ENCODE peak calls at places on chromosome 9, in eight cellular contexts. One of them, this sample, is unnamed.

GRCh38 chr9:135718616-135719015 is 16.6 kb downstream of the KCNT1 start:
- DNase-seq in NB4: peak; percentile 77
- DNase-seq in heart right ventricle: no peak
- DNase-seq in endodermal cell: no peak
- DNase-seq in tibial nerve: no peak
- DNase-seq in IMR-90: peak; percentile 7
- DNase-seq in progenitor cell of endocrine pancreas: no peak
- DNase-seq in sigmoid colon: no peak
- DNase-seq in this sample: no peak

GRCh38 chr9:137278061-137278912 is 761 bp downstream of the TOR4A start:
- DNase-seq in NB4: peak; percentile 77
- DNase-seq in endodermal cell: peak; percentile 84
- DNase-seq in sigmoid colon: no peak
- DNase-seq in tibial nerve: no peak
- DNase-seq in heart right ventricle: peak; percentile 35
- DNase-seq in IMR-90: no peak
- DNase-seq in progenitor cell of endocrine pancreas: no peak
- DNase-seq in this sample: no peak

GRCh38 chr9:27157086-27157485 is 48.1 kb downstream of the TEK start:
- DNase-seq in tibial nerve: no peak
- DNase-seq in NB4: no peak
- DNase-seq in heart right ventricle: no peak
- DNase-seq in IMR-90: no peak
- DNase-seq in sigmoid colon: no peak
- DNase-seq in endodermal cell: no peak
- DNase-seq in progenitor cell of endocrine pancreas: no peak
- DNase-seq in this sample: no peak

GRCh38 chr9:129761293-129761900 is 8.6 kb upstream of the PTGES start:
- DNase-seq in IMR-90: peak; percentile 92
- DNase-seq in progenitor cell of endocrine pancreas: no peak
- DNase-seq in tibial nerve: no peak
- DNase-seq in endodermal cell: no peak
- DNase-seq in NB4: no peak
- DNase-seq in heart right ventricle: peak; percentile 70
- DNase-seq in sigmoid colon: peak; percentile 91
- DNase-seq in this sample: no peak

GRCh38 chr9:110089681-110090370 is 118.1 kb downstream of the C9orf152 start:
- DNase-seq in IMR-90: peak; percentile 26
- DNase-seq in heart right ventricle: no peak
- DNase-seq in endodermal cell: no peak
- DNase-seq in tibial nerve: no peak
- DNase-seq in sigmoid colon: no peak
- DNase-seq in progenitor cell of endocrine pancreas: no peak
- DNase-seq in NB4: no peak
- DNase-seq in this sample: no peak

GRCh38 chr9:134322781-134323241 is 3.4 kb upstream of the RXRA start:
- DNase-seq in heart right ventricle: no peak
- DNase-seq in tibial nerve: no peak
- DNase-seq in IMR-90: no peak
- DNase-seq in sigmoid colon: peak; percentile 59
- DNase-seq in endodermal cell: no peak
- DNase-seq in progenitor cell of endocrine pancreas: no peak
- DNase-seq in NB4: no peak
- DNase-seq in this sample: no peak

GRCh38 chr9:7984713-7985112 is 185.1 kb upstream of the DMAC1 start:
- DNase-seq in IMR-90: no peak
- DNase-seq in tibial nerve: no peak
- DNase-seq in endodermal cell: no peak
- DNase-seq in sigmoid colon: no peak
- DNase-seq in progenitor cell of endocrine pancreas: no peak
- DNase-seq in NB4: no peak
- DNase-seq in heart right ventricle: no peak
- DNase-seq in this sample: no peak

GRCh38 chr9:131436865-131437271 is 43.0 kb downstream of the PRRC2B start:
- DNase-seq in sigmoid colon: peak; percentile 17
- DNase-seq in endodermal cell: peak; percentile 77
- DNase-seq in NB4: no peak
- DNase-seq in progenitor cell of endocrine pancreas: no peak
- DNase-seq in tibial nerve: no peak
- DNase-seq in IMR-90: no peak
- DNase-seq in heart right ventricle: no peak
- DNase-seq in this sample: no peak

GRCh38 chr9:36876056-36876455 is 158.0 kb downstream of the PAX5 start:
- DNase-seq in progenitor cell of endocrine pancreas: no peak
- DNase-seq in endodermal cell: no peak
- DNase-seq in IMR-90: no peak
- DNase-seq in tibial nerve: no peak
- DNase-seq in NB4: no peak
- DNase-seq in sigmoid colon: peak; percentile 30
- DNase-seq in heart right ventricle: no peak
- DNase-seq in this sample: no peak

GRCh38 chr9:79221084-79221483 is 350.7 kb upstream of the TLE4 start:
- DNase-seq in progenitor cell of endocrine pancreas: no peak
- DNase-seq in IMR-90: peak; percentile 84
- DNase-seq in tibial nerve: no peak
- DNase-seq in heart right ventricle: no peak
- DNase-seq in sigmoid colon: no peak
- DNase-seq in NB4: no peak
- DNase-seq in endodermal cell: no peak
- DNase-seq in this sample: peak; percentile 74

GRCh38 chr9:92654481-92655301 is 15.2 kb downstream of the IPPK start:
- DNase-seq in progenitor cell of endocrine pancreas: no peak
- DNase-seq in IMR-90: no peak
- DNase-seq in NB4: no peak
- DNase-seq in heart right ventricle: no peak
- DNase-seq in tibial nerve: peak; percentile 55
- DNase-seq in endodermal cell: no peak
- DNase-seq in sigmoid colon: no peak
- DNase-seq in this sample: no peak

GRCh38 chr9:89797970-89798369 is 193.2 kb downstream of the GADD45G start:
- DNase-seq in heart right ventricle: no peak
- DNase-seq in sigmoid colon: no peak
- DNase-seq in tibial nerve: no peak
- DNase-seq in progenitor cell of endocrine pancreas: no peak
- DNase-seq in NB4: no peak
- DNase-seq in IMR-90: no peak
- DNase-seq in endodermal cell: no peak
- DNase-seq in this sample: no peak

GRCh38 chr9:504921-505821 is 290.5 kb downstream of the DOCK8 start:
- DNase-seq in heart right ventricle: peak; percentile 14
- DNase-seq in IMR-90: no peak
- DNase-seq in progenitor cell of endocrine pancreas: peak; percentile 24
- DNase-seq in tibial nerve: no peak
- DNase-seq in NB4: peak; percentile 40
- DNase-seq in endodermal cell: peak; percentile 75
- DNase-seq in sigmoid colon: peak; percentile 71
- DNase-seq in this sample: no peak

GRCh38 chr9:111621895-111622480 is 9.1 kb upstream of the DNAJC25 start:
- DNase-seq in sigmoid colon: no peak
- DNase-seq in NB4: peak; percentile 32
- DNase-seq in heart right ventricle: peak; percentile 14
- DNase-seq in progenitor cell of endocrine pancreas: no peak
- DNase-seq in tibial nerve: no peak
- DNase-seq in endodermal cell: peak; percentile 68
- DNase-seq in IMR-90: peak; percentile 64
- DNase-seq in this sample: no peak

GRCh38 chr9:35618325-35618727 is at the start of gene CD72:
- DNase-seq in endodermal cell: no peak
- DNase-seq in heart right ventricle: no peak
- DNase-seq in IMR-90: no peak
- DNase-seq in NB4: peak; percentile 51
- DNase-seq in sigmoid colon: no peak
- DNase-seq in progenitor cell of endocrine pancreas: no peak
- DNase-seq in tibial nerve: no peak
- DNase-seq in this sample: no peak

GRCh38 chr9:80501635-80502034 is 929.9 kb downstream of the TLE4 start:
- DNase-seq in sigmoid colon: no peak
- DNase-seq in NB4: no peak
- DNase-seq in tibial nerve: no peak
- DNase-seq in progenitor cell of endocrine pancreas: no peak
- DNase-seq in IMR-90: peak; percentile 67
- DNase-seq in endodermal cell: no peak
- DNase-seq in heart right ventricle: no peak
- DNase-seq in this sample: peak; percentile 75

GRCh38 chr9:109225629-109226028 is 58.6 kb upstream of the FRRS1L start:
- DNase-seq in progenitor cell of endocrine pancreas: no peak
- DNase-seq in NB4: no peak
- DNase-seq in sigmoid colon: no peak
- DNase-seq in tibial nerve: no peak
- DNase-seq in endodermal cell: no peak
- DNase-seq in IMR-90: no peak
- DNase-seq in heart right ventricle: no peak
- DNase-seq in this sample: no peak

GRCh38 chr9:10614201-10614870 is 1.5 kb upstream of the PTPRD start:
- DNase-seq in IMR-90: no peak
- DNase-seq in NB4: no peak
- DNase-seq in heart right ventricle: no peak
- DNase-seq in progenitor cell of endocrine pancreas: no peak
- DNase-seq in endodermal cell: no peak
- DNase-seq in sigmoid colon: no peak
- DNase-seq in tibial nerve: no peak
- DNase-seq in this sample: no peak

GRCh38 chr9:121282309-121283071 is 14.5 kb downstream of the GSN start:
- DNase-seq in endodermal cell: no peak
- DNase-seq in IMR-90: peak; percentile 85
- DNase-seq in NB4: peak; percentile 65
- DNase-seq in sigmoid colon: peak; percentile 93
- DNase-seq in progenitor cell of endocrine pancreas: no peak
- DNase-seq in tibial nerve: peak; percentile 76
- DNase-seq in heart right ventricle: peak; percentile 80
- DNase-seq in this sample: no peak

GRCh38 chr9:26753971-26754370 is 138.6 kb downstream of the CAAP1 start:
- DNase-seq in tibial nerve: no peak
- DNase-seq in NB4: no peak
- DNase-seq in IMR-90: no peak
- DNase-seq in sigmoid colon: no peak
- DNase-seq in endodermal cell: no peak
- DNase-seq in progenitor cell of endocrine pancreas: no peak
- DNase-seq in heart right ventricle: no peak
- DNase-seq in this sample: no peak

GRCh38 chr9:5113523-5113922 is 71.9 kb downstream of the INSL6 start:
- DNase-seq in sigmoid colon: no peak
- DNase-seq in tibial nerve: no peak
- DNase-seq in endodermal cell: peak; percentile 34
- DNase-seq in IMR-90: no peak
- DNase-seq in heart right ventricle: no peak
- DNase-seq in progenitor cell of endocrine pancreas: no peak
- DNase-seq in NB4: no peak
- DNase-seq in this sample: no peak

GRCh38 chr9:92564479-92564878 is 28.7 kb upstream of the ECM2 start:
- DNase-seq in NB4: no peak
- DNase-seq in IMR-90: peak; percentile 73
- DNase-seq in endodermal cell: no peak
- DNase-seq in tibial nerve: no peak
- DNase-seq in heart right ventricle: no peak
- DNase-seq in progenitor cell of endocrine pancreas: no peak
- DNase-seq in sigmoid colon: no peak
- DNase-seq in this sample: no peak

GRCh38 chr9:124263158-124263557 is 5.4 kb downstream of the NEK6 start:
- DNase-seq in NB4: no peak
- DNase-seq in progenitor cell of endocrine pancreas: no peak
- DNase-seq in endodermal cell: no peak
- DNase-seq in sigmoid colon: no peak
- DNase-seq in IMR-90: no peak
- DNase-seq in tibial nerve: no peak
- DNase-seq in heart right ventricle: no peak
- DNase-seq in this sample: no peak

GRCh38 chr9:124078641-124079040 is 67.1 kb downstream of the LHX2 start:
- DNase-seq in tibial nerve: no peak
- DNase-seq in NB4: no peak
- DNase-seq in heart right ventricle: no peak
- DNase-seq in endodermal cell: no peak
- DNase-seq in sigmoid colon: no peak
- DNase-seq in IMR-90: peak; percentile 48
- DNase-seq in progenitor cell of endocrine pancreas: no peak
- DNase-seq in this sample: peak; percentile 43

GRCh38 chr9:107484117-107484723 is 5.3 kb downstream of the KLF4 start:
- DNase-seq in heart right ventricle: peak; percentile 55
- DNase-seq in progenitor cell of endocrine pancreas: no peak
- DNase-seq in IMR-90: peak; percentile 81
- DNase-seq in sigmoid colon: no peak
- DNase-seq in endodermal cell: peak; percentile 57
- DNase-seq in NB4: peak; percentile 81
- DNase-seq in tibial nerve: no peak
- DNase-seq in this sample: no peak
- TF ChIP-seq CTCF in heart right ventricle: peak; percentile 58
- TF ChIP-seq CTCF in progenitor cell of endocrine pancreas: peak; percentile 69
- TF ChIP-seq CTCF in IMR-90: peak; percentile 66
- TF ChIP-seq CTCF in sigmoid colon: peak; percentile 39
- TF ChIP-seq CTCF in endodermal cell: peak; percentile 83
- TF ChIP-seq CTCF in NB4: peak; percentile 25
- TF ChIP-seq CTCF in tibial nerve: peak; percentile 57
- TF ChIP-seq CTCF in this sample: peak; percentile 70

DNA sequence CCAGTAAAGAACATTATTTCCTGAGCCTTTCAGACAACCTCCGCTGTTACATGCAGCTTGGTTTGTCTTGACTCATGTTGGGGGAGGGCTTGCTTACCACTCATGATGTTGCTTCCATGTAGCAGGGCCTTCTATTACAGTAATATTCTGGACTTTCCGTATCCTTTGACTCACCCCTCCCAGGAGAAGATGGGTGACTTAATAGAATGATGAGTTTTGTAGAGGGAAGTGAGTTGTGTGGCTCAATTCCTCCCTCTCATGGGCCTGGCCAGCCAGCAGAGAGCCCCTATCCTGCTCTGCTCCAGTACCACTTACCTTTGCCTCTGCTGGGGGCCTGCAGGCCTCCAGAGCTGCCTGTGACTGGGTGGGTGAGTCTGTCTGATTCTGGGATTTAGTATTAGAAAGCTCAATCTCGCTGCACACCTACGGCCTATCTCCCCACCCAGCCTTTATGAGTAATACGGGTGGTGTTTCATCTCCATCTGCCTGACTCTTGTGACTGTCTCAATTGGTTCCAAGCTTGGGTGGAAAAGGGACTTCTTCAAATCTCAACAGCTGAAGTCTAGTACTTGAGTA is 52.6 kb upstream of the KLF9 start:
- DNase-seq in IMR-90: peak; percentile 92
- DNase-seq in NB4: no peak
- DNase-seq in endodermal cell: no peak
- DNase-seq in heart right ventricle: no peak
- DNase-seq in sigmoid colon: no peak
- DNase-seq in tibial nerve: no peak
- DNase-seq in progenitor cell of endocrine pancreas: no peak
- DNase-seq in this sample: no peak
- TF ChIP-seq CTCF in IMR-90: no peak
- TF ChIP-seq CTCF in NB4: no peak
- TF ChIP-seq CTCF in endodermal cell: no peak
- TF ChIP-seq CTCF in heart right ventricle: peak; percentile 14
- TF ChIP-seq CTCF in sigmoid colon: no peak
- TF ChIP-seq CTCF in tibial nerve: no peak
- TF ChIP-seq CTCF in progenitor cell of endocrine pancreas: no peak
- TF ChIP-seq CTCF in this sample: no peak

GRCh38 chr9:76713371-76713770 is 50.9 kb upstream of the PCA3 start:
- DNase-seq in tibial nerve: no peak
- DNase-seq in IMR-90: no peak
- DNase-seq in sigmoid colon: no peak
- DNase-seq in heart right ventricle: no peak
- DNase-seq in progenitor cell of endocrine pancreas: no peak
- DNase-seq in endodermal cell: no peak
- DNase-seq in NB4: no peak
- DNase-seq in this sample: no peak
- TF ChIP-seq CTCF in tibial nerve: no peak
- TF ChIP-seq CTCF in IMR-90: no peak
- TF ChIP-seq CTCF in sigmoid colon: no peak
- TF ChIP-seq CTCF in heart right ventricle: no peak
- TF ChIP-seq CTCF in progenitor cell of endocrine pancreas: no peak
- TF ChIP-seq CTCF in endodermal cell: no peak
- TF ChIP-seq CTCF in NB4: no peak
- TF ChIP-seq CTCF in this sample: no peak

GRCh38 chr9:115369322-115369957 is 251.5 kb upstream of the TNC start:
- DNase-seq in progenitor cell of endocrine pancreas: no peak
- DNase-seq in IMR-90: peak; percentile 91
- DNase-seq in tibial nerve: no peak
- DNase-seq in NB4: no peak
- DNase-seq in heart right ventricle: peak; percentile 13
- DNase-seq in sigmoid colon: no peak
- DNase-seq in endodermal cell: no peak
- DNase-seq in this sample: no peak
- TF ChIP-seq CTCF in progenitor cell of endocrine pancreas: no peak
- TF ChIP-seq CTCF in IMR-90: no peak
- TF ChIP-seq CTCF in tibial nerve: no peak
- TF ChIP-seq CTCF in NB4: no peak
- TF ChIP-seq CTCF in heart right ventricle: no peak
- TF ChIP-seq CTCF in sigmoid colon: no peak
- TF ChIP-seq CTCF in endodermal cell: no peak
- TF ChIP-seq CTCF in this sample: no peak

This sample was measured in epithelial cell of proximal tubule.